ENCODE peak calls at places on chromosomes 6 and 20, in eight cellular contexts. F, M, T, B, C, L, H and R are unnamed samples.

GRCh38 chr20:36467076-36467999 is 74.0 kb upstream of the MYL9 start:
- DNase-seq in F (peak; percentile 31), M (no peak), T (peak; percentile 82), B (peak; percentile 56), C (peak; percentile 86), L (no peak), H (no peak), R (no peak)

GRCh38 chr6:15980801-15981200 is 148.1 kb upstream of the MYLIP start:
- DNase-seq in F (no peak), M (no peak), T (no peak), B (no peak), C (no peak), L (no peak), H (no peak), R (no peak)

GRCh38 chr20:4074877-4075455 is 59.6 kb upstream of the RNF24 start:
- DNase-seq in F (no peak), M (no peak), T (no peak), B (no peak), C (no peak), L (no peak), H (no peak), R (no peak)

GRCh38 chr20:22509090-22509938 is 75.1 kb downstream of the FOXA2 start:
- DNase-seq in F (no peak), M (no peak), T (no peak), B (no peak), C (no peak), L (no peak), H (no peak), R (no peak)

GRCh38 chr6:137801352-137802088 is 65.5 kb upstream of the TNFAIP3 start:
- DNase-seq in F (peak; percentile 67), M (no peak), T (no peak), B (no peak), C (no peak), L (no peak), H (no peak), R (no peak)

GRCh38 chr6:133890941-133891813 is 2.3 kb downstream of the TCF21 start:
- DNase-seq in F (peak; percentile 39), M (peak; percentile 80), T (no peak), B (no peak), C (peak; percentile 51), L (peak; percentile 71), H (peak; percentile 59), R (no peak)

GRCh38 chr6:2959909-2960719 is 11.3 kb downstream of the SERPINB6 start:
- DNase-seq in F (peak; percentile 44), M (peak; percentile 75), T (no peak), B (peak; percentile 92), C (peak; percentile 94), L (peak; percentile 32), H (no peak), R (no peak)

GRCh38 chr20:830011-830521 is 3.4 kb upstream of the FAM110A start:
- DNase-seq in F (no peak), M (no peak), T (no peak), B (no peak), C (peak; percentile 86), L (no peak), H (no peak), R (no peak)

GRCh38 chr20:3221398-3222226 is 12.3 kb downstream of the ITPA start:
- DNase-seq in F (no peak), M (no peak), T (no peak), B (peak; percentile 74), C (no peak), L (no peak), H (no peak), R (no peak)

GRCh38 chr6:90290991-90291390 is 5.7 kb downstream of the BACH2 start:
- DNase-seq in F (no peak), M (no peak), T (no peak), B (no peak), C (no peak), L (no peak), H (no peak), R (no peak)

GRCh38 chr20:37383229-37383989 is 37.5 kb downstream of the SRC start:
- DNase-seq in F (peak; percentile 28), M (no peak), T (no peak), B (peak; percentile 90), C (peak; percentile 88), L (no peak), H (peak; percentile 20), R (peak; percentile 81)

GRCh38 chr20:37193226-37193625 is 13.9 kb upstream of the MROH8 start:
- DNase-seq in F (no peak), M (no peak), T (no peak), B (no peak), C (no peak), L (no peak), H (no peak), R (no peak)

GRCh38 chr6:118542184-118542952 is 5.7 kb upstream of the PLN start:
- DNase-seq in F (no peak), M (no peak), T (no peak), B (peak; percentile 29), C (peak; percentile 95), L (no peak), H (no peak), R (no peak)

GRCh38 chr6:127824061-127824460 is 76.8 kb downstream of the THEMIS start:
- DNase-seq in F (no peak), M (no peak), T (no peak), B (no peak), C (peak; percentile 14), L (no peak), H (no peak), R (no peak)
- TF ChIP-seq EZH2phosphoT487 in F (no peak), M (no peak), T (no peak), B (no peak), C (no peak), L (no peak), H (no peak), R (no peak)

GRCh38 chr6:11634948-11635347 is 97.4 kb downstream of the TMEM170B start:
- DNase-seq in F (no peak), M (no peak), T (no peak), B (no peak), C (no peak), L (no peak), H (no peak), R (no peak)
- TF ChIP-seq EZH2phosphoT487 in F (no peak), M (no peak), T (no peak), B (no peak), C (no peak), L (no peak), H (no peak), R (no peak)

GRCh38 chr20:24797864-24798655 is 151.0 kb upstream of the CST7 start:
- DNase-seq in F (no peak), M (no peak), T (no peak), B (no peak), C (no peak), L (no peak), H (no peak), R (no peak)

GRCh38 chr20:24791949-24792348 is 157.1 kb upstream of the CST7 start:
- DNase-seq in F (no peak), M (no peak), T (no peak), B (no peak), C (no peak), L (no peak), H (no peak), R (no peak)

GRCh38 chr20:24796236-24796635 is 152.8 kb upstream of the CST7 start:
- DNase-seq in F (no peak), M (no peak), T (no peak), B (no peak), C (no peak), L (no peak), H (no peak), R (no peak)

GRCh38 chr20:24792641-24793495 is 156.2 kb upstream of the CST7 start:
- DNase-seq in F (no peak), M (no peak), T (no peak), B (no peak), C (no peak), L (no peak), H (no peak), R (no peak)

DNA sequence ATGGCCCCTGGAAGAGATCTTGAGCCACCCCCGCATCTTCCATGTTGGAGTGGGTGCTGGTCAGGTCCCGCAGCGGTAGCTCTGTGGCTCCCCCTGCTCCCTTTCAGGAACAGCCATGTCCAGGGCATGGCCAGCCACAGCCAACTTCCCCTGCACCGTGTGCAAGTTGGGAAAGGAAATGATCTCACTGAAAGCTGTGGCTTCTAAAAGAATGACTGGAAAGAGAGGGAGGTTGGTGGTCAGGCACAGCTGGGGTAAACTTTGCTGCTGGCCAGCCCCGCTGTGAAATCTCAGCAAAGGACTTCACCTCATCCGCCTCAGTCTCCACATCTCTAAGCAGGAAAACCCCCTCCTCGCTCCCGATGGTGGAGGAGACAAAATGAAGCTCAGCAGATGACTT is 153.6 kb upstream of the CST7 start:
- DNase-seq in F (no peak), M (no peak), T (no peak), B (no peak), C (no peak), L (no peak), H (no peak), R (no peak)
- TF ChIP-seq EZH2phosphoT487 in F (no peak), M (no peak), T (no peak), B (no peak), C (no peak), L (no peak), H (no peak), R (no peak)

DNA sequence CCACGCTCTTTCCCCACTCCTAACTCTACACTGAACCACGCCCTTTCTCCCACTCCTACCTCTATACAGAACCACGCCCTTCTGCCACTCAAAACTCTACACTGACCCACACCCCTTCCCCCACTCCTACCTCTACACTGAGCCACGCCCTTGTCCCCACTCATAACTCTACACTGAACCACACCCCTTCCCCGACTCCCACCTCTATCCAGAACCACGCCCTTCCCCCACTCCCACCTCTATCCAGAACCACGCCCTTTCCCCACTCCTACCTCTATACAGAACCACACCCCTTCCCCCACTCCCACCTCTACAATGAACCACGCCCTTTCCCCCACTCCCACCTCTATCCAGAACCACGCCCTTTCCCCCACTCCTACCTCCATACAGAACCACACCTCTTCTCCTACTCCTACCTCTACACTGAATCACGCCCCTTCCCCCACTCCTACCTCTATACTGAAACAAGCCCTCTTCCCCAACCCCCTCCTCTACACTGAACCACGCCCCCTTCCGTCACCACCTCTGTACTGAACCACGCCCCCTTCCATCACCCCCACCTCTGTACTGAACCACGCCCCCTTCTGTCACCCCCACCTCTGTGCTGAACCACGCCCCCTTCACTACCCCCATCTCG is 10.1 kb downstream of the PXMP4 start:
- DNase-seq in F (no peak), M (peak; percentile 91), T (no peak), B (no peak), C (no peak), L (no peak), H (no peak), R (no peak)
- TF ChIP-seq EZH2phosphoT487 in F (no peak), M (no peak), T (no peak), B (no peak), C (no peak), L (no peak), H (no peak), R (no peak)